ENCODE peak calls at places on chromosomes 3 and 15, in four cellular contexts. H, D, F and C are unnamed samples.

GRCh38 chr15:86275361-86275760 is 195.7 kb downstream of the AGBL1 start:
- DNase-seq in F (no peak), H (no peak), D (no peak), C (no peak)

GRCh38 chr3:197882580-197882979 is 67.4 kb upstream of the RPL35A start:
- DNase-seq in F (no peak), H (no peak), D (no peak), C (no peak)

GRCh38 chr15:93880358-93880757 is 351.0 kb upstream of the MCTP2 start:
- DNase-seq in F (no peak), D (no peak), H (no peak), C (no peak)

GRCh38 chr3:121202573-121202972 is 294.6 kb downstream of the STXBP5L start:
- DNase-seq in H (no peak), F (no peak), D (no peak), C (no peak)

GRCh38 chr3:159158213-159158612 is 356.4 kb downstream of the MFSD1 start:
- DNase-seq in F (no peak), D (no peak), H (no peak), C (peak)

GRCh38 chr15:64740361-64741170 is 34.8 kb downstream of the RBPMS2 start:
- DNase-seq in H (peak), F (peak), D (peak), C (peak)

GRCh38 chr15:63827113-63827512 is 6.6 kb downstream of the HERC1 start:
- DNase-seq in H (no peak), D (no peak), F (no peak), C (no peak)

GRCh38 chr3:81425198-81425868 is 336.1 kb downstream of the GBE1 start:
- DNase-seq in D (peak), H (no peak), F (no peak), C (peak)

GRCh38 chr15:43329222-43329959 is 982 bp downstream of the LCMT2 start:
- DNase-seq in H (no peak), F (no peak), D (peak), C (peak)

GRCh38 chr3:98540346-98540745 is 8.6 kb downstream of the GPR15 start:
- DNase-seq in F (no peak), D (no peak), H (no peak), C (no peak)

GRCh38 chr3:123271466-123272159 is 69.9 kb downstream of the SEC22A start:
- DNase-seq in H (no peak), D (no peak), F (no peak), C (no peak)

GRCh38 chr3:185992801-185993467 is 55.1 kb upstream of the TRA2B start:
- DNase-seq in D (peak), F (no peak), H (no peak), C (no peak)

GRCh38 chr3:99620077-99620476 is 18.3 kb upstream of the COL8A1 start:
- DNase-seq in D (no peak), F (no peak), H (no peak), C (no peak)

GRCh38 chr15:25790003-25790660 is 73.0 kb downstream of the ATP10A start:
- DNase-seq in F (peak), H (peak), D (peak), C (peak)

GRCh38 chr3:125207949-125208568 is 4.5 kb downstream of the SLC12A8 start:
- DNase-seq in D (no peak), H (no peak), F (no peak), C (no peak)

GRCh38 chr3:171615742-171616141 is 155.5 kb upstream of the TNIK start:
- DNase-seq in F (no peak), H (no peak), D (peak), C (no peak)

GRCh38 chr3:12501360-12502020 is 17.2 kb downstream of the TSEN2 start:
- DNase-seq in H (no peak), D (peak), F (no peak), C (no peak)

GRCh38 chr3:17678116-17678741 is 64.2 kb downstream of the TBC1D5 start:
- DNase-seq in F (no peak), H (no peak), D (peak), C (peak)

GRCh38 chr3:119774419-119774818 is 7.5 kb upstream of the NR1I2 start:
- DNase-seq in D (no peak), F (no peak), H (no peak), C (no peak)

GRCh38 chr3:196889844-196890243 is 22.1 kb downstream of the SENP5 start:
- DNase-seq in H (no peak), D (no peak), F (no peak), C (no peak)

GRCh38 chr3:99708207-99708745 is 69.9 kb downstream of the COL8A1 start:
- DNase-seq in F (no peak), D (peak), H (no peak), C (peak)

GRCh38 chr15:85858586-85859375 is 64.1 kb upstream of the KLHL25 start:
- DNase-seq in F (peak), D (peak), H (peak), C (peak)

GRCh38 chr15:46956456-46956855 is 760.8 kb upstream of the SEMA6D start:
- DNase-seq in D (no peak), H (no peak), F (no peak), C (no peak)

GRCh38 chr15:52661909-52662308 is 17.3 kb downstream of the ATOSA start:
- DNase-seq in H (no peak), F (no peak), D (no peak), C (no peak)

GRCh38 chr3:119690043-119690656 is 12.7 kb upstream of the CFAP91 start:
- DNase-seq in F (peak), D (peak), H (no peak), C (peak)

GRCh38 chr3:52529376-52530333 is 4.0 kb downstream of the NT5DC2 start:
- DNase-seq in F (no peak), D (peak), H (peak), C (peak)

GRCh38 chr3:151918253-151919029 is 45.0 kb downstream of the SUCNR1 start:
- DNase-seq in D (peak), F (peak), H (no peak), C (peak)

GRCh38 chr15:63497642-63498100 is 6.7 kb upstream of the USP3 start:
- DNase-seq in H (no peak), F (no peak), D (no peak), C (no peak)

GRCh38 chr3:125057186-125057850 is 1.5 kb upstream of the HEG1 start:
- DNase-seq in H (no peak), D (peak), F (no peak), C (peak)

GRCh38 chr3:13274125-13274873 is 145.8 kb downstream of the NUP210 start:
- DNase-seq in D (no peak), F (no peak), H (no peak), C (no peak)

GRCh38 chr3:65751123-65751700 is 287.5 kb downstream of the MAGI1 start:
- DNase-seq in F (peak), H (no peak), D (peak), C (peak)

DNA sequence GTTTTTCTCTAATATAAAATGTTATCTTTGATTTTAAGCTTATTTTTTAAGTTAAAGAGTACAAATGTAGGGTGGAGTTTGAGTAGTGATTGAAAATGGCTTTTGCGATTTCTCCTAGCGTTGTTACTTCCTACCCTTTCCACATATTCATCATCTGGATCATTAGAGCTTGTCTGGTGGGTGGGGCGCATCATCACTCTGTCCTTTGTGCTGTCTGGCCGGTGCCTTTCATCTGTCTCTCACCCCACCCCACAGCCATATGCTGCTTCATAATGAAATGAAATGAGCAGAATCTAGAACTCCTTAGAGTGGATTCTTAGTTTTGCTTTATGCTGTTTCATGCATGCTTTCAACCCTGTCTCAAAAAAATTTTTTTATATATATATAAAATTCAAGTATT is 44.3 kb downstream of the ATP1B3 start:
- DNase-seq in D (no peak), F (no peak), H (no peak), C (no peak)
- TF ChIP-seq CTCF in D (no peak), F (no peak), H (no peak), C (no peak)

DNA sequence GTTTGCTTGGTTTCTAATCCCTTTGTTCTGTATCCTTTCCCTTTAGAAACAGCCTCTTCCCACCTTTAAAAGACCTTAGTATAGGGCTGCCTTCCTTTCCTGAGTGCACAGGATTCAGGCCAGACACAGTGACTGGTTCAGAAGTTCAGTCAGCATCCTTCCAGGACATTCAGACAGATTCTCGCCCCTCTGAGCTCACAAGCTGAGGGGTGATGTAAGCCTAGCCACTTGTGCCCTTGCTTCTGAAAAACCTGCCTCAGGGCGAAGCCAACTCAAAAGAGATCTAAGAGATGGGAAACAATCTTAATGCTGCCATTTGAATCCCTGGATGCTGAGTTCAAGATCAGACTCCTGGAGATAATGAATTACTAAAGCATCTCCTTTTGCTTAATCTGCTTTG is 6.7 kb upstream of the NSMCE3 start:
- DNase-seq in H (no peak), F (no peak), D (peak), C (no peak)
- H3K4me3 ChIP-seq in H (no peak), F (no peak), D (no peak), C (no peak)

GRCh38 chr15:82585072-82585471 is 44.8 kb upstream of the RPS17 start:
- DNase-seq in F (peak), D (peak), H (no peak), C (peak)
- TF ChIP-seq CTCF in F (peak), D (peak), H (no peak), C (no peak)

GRCh38 chr3:168250415-168250861 is 154.7 kb upstream of the GOLIM4 start:
- DNase-seq in F (no peak), D (peak), H (no peak), C (peak)
- H3K4me3 ChIP-seq in F (peak), D (peak), H (peak), C (peak)

DNA sequence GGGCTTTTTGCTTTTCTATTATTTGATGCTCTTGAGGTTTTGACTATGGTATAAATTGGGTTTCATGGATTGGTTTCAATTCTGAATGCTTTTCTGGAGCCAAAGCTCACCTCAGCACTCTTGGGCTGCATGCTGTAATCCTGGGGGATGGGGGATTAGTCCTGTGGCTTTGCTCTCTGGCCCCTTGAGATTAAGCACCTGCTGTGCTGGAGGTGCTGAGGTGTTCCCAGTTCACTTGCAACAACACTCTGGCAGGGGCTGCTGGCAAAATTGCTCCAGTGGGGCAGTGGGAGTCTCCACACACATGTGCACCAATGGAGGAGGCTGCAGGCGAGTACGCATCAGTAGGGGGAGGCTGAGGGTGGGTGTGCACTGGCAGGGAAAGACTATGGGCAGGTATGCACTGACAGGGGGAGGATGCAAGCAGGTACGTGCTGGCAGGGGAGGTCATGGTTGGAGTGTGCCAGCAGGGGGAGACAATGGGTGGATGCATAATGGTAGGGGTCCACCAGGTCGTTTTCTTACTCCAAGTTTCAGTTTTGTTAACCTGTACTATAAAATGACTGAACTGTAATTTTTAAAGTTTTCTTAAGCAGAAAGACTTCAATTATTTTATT is 489.2 kb downstream of the FGF12 start:
- DNase-seq in D (no peak), F (no peak), H (no peak), C (no peak)
- TF ChIP-seq CTCF in D (no peak), F (no peak), H (no peak), C (peak)